ENCODE peak calls at places on chromosomes 4 and X, in four cellular contexts. Z is sigmoid colon, O is MM.1S, F is T-helper 17 cell. C is an unnamed sample.
A peak's percentile ranks its signal among the peaks of the same experiment; 100 is the strongest.

GRCh38 chrX:119853449-119853848 is 686 bp upstream of the UPF3B start:
- DNase-seq in Z (no peak), F (no peak), O (no peak), C (no peak)

GRCh38 chr4:27289704-27290103 is 429.1 kb downstream of the STIM2 start:
- DNase-seq in O (no peak), F (no peak), Z (no peak), C (no peak)

GRCh38 chr4:144189121-144189520 is 48.6 kb upstream of the GYPA start:
- DNase-seq in F (no peak), Z (no peak), O (no peak), C (no peak)

GRCh38 chrX:141405878-141406492 is 163.7 kb upstream of the SPANXC start:
- DNase-seq in F (no peak), Z (no peak), O (no peak), C (no peak)

GRCh38 chrX:23884427-23885024 is 23.2 kb downstream of the APOO start:
- DNase-seq in Z (no peak), F (no peak), O (no peak), C (no peak)

GRCh38 chrX:38312436-38312835 is 14.9 kb downstream of the RPGR start:
- DNase-seq in Z (no peak), F (no peak), O (no peak), C (no peak)

GRCh38 chr4:127580300-127580699 is 52.5 kb upstream of the INTU start:
- DNase-seq in O (no peak), Z (no peak), F (no peak), C (no peak)

GRCh38 chrX:110082156-110082555 is 79.2 kb downstream of the TMEM164 start:
- DNase-seq in O (no peak), F (no peak), Z (no peak), C (no peak)

GRCh38 chr4:136002316-136002715 is 1530.0 kb downstream of the PCDH18 start:
- DNase-seq in Z (no peak), F (no peak), O (no peak), C (no peak)

GRCh38 chrX:1750267-1750666 is 135.4 kb downstream of the ASMT start:
- DNase-seq in O (no peak), Z (no peak), F (no peak), C (no peak)

GRCh38 chr4:37561803-37562207 is 124.4 kb downstream of the RELL1 start:
- DNase-seq in O (no peak), F (no peak), Z (no peak), C (no peak)

GRCh38 chr4:152605641-152606304 is 69.9 kb upstream of the FBXW7 start:
- DNase-seq in F (no peak), O (no peak), Z (no peak), C (no peak)

GRCh38 chr4:8919651-8920288 is 48.1 kb upstream of the HMX1 start:
- DNase-seq in F (no peak), Z (peak; percentile 44), O (no peak), C (no peak)

GRCh38 chr4:167555338-167556022 is 321.2 kb upstream of the SPOCK3 start:
- DNase-seq in F (no peak), Z (no peak), O (no peak), C (no peak)

GRCh38 chrX:71615954-71616353 is 2.4 kb downstream of the CXCR3 start:
- DNase-seq in Z (peak; percentile 25), O (no peak), F (no peak), C (no peak)

GRCh38 chr4:127055349-127055748 is 577.4 kb upstream of the INTU start:
- DNase-seq in O (no peak), F (no peak), Z (no peak), C (no peak)

GRCh38 chrX:139200793-139201192 is 329.7 kb upstream of the F9 start:
- DNase-seq in F (no peak), O (no peak), Z (no peak), C (no peak)

GRCh38 chrX:11363069-11363594 is 69.9 kb downstream of the AMELX start:
- DNase-seq in Z (no peak), O (peak; percentile 94), F (no peak), C (peak; percentile 88)

GRCh38 chr4:8101796-8102355 is 56.7 kb downstream of the ABLIM2 start:
- DNase-seq in F (no peak), O (no peak), Z (no peak), C (no peak)

GRCh38 chr4:47383829-47384427 is 79.6 kb downstream of the COMMD8 start:
- DNase-seq in Z (no peak), O (peak; percentile 45), F (no peak), C (peak; percentile 52)

GRCh38 chr4:110483516-110483915 is 7.6 kb downstream of the ENPEP start:
- DNase-seq in F (no peak), Z (no peak), O (no peak), C (no peak)

GRCh38 chrX:105765691-105766090 is 56.6 kb upstream of the NRK start:
- DNase-seq in F (no peak), O (no peak), Z (no peak), C (no peak)

GRCh38 chr4:118281611-118282442 is 71.0 kb downstream of the PRSS12 start:
- DNase-seq in F (no peak), Z (no peak), O (no peak), C (peak; percentile 18)

GRCh38 chr4:94995684-94996394 is 238.1 kb downstream of the BMPR1B start:
- DNase-seq in Z (no peak), F (no peak), O (no peak), C (peak; percentile 6)

GRCh38 chr4:101127176-101127790 is 220.0 kb downstream of the PPP3CA start:
- DNase-seq in F (no peak), Z (no peak), O (no peak), C (peak; percentile 31)

GRCh38 chr4:170420255-170420693 is 330.5 kb upstream of the AADAT start:
- DNase-seq in O (no peak), Z (no peak), F (no peak), C (no peak)

GRCh38 chr4:150493846-150494245 is 88.1 kb upstream of the MAB21L2 start:
- DNase-seq in F (no peak), O (no peak), Z (no peak), C (no peak)

GRCh38 chr4:156765277-156765676 is 206.3 kb downstream of the PDGFC start:
- DNase-seq in Z (no peak), F (no peak), O (no peak), C (no peak)

GRCh38 chr4:113086172-113086695 is 36.8 kb downstream of the ANK2 start:
- DNase-seq in F (no peak), Z (no peak), O (no peak), C (no peak)

GRCh38 chr4:3250956-3251690 is 2.2 kb downstream of the MSANTD1 start:
- DNase-seq in Z (peak; percentile 46), O (no peak), F (peak; percentile 1), C (no peak)

GRCh38 chr4:75015627-75016026 is 82.7 kb downstream of the PARM1 start:
- DNase-seq in O (no peak), Z (no peak), F (no peak), C (no peak)

GRCh38 chrX:20527458-20528099 is 260.9 kb upstream of the RPS6KA3 start:
- DNase-seq in Z (no peak), O (peak; percentile 64), F (no peak), C (peak; percentile 25)

GRCh38 chr4:76943129-76943620 is 6.4 kb upstream of the SEPTIN11 start:
- DNase-seq in Z (no peak), O (no peak), F (no peak), C (no peak)

GRCh38 chr4:173319696-173320095 is 14.5 kb downstream of the HMGB2 start:
- DNase-seq in Z (no peak), O (no peak), F (no peak), C (no peak)

GRCh38 chrX:74408310-74408709 is 13.0 kb upstream of the SLC16A2 start:
- DNase-seq in Z (no peak), O (no peak), F (no peak), C (no peak)

GRCh38 chr4:12861422-12861821 is 622.7 kb downstream of the RAB28 start:
- DNase-seq in F (no peak), Z (no peak), O (no peak), C (no peak)

C was measured in NAMALWA.